ENCODE peak calls at places on chromosomes 7 and 10, in nine cellular contexts. C is lower leg skin, X is left ventricle myocardium inferior, G is mammary epithelial cell, Q is upper lobe of right lung, I is SJCRH30, N is GM12865, O is hepatocyte, A is spleen. E is an unnamed sample.

GRCh38 chr10:61465807-61466425 is 12.7 kb upstream of the TMEM26 start:
- DNase-seq in C (no peak), X (no peak), G (no peak), Q (no peak), I (peak), N (no peak), O (no peak), A (no peak), E (peak)

GRCh38 chr7:28933874-28934265 is 24.3 kb downstream of the TRIL start:
- DNase-seq in C (no peak), X (no peak), G (no peak), Q (no peak), I (no peak), N (no peak), O (no peak), A (no peak), E (no peak)

GRCh38 chr10:91682912-91683311 is 50.0 kb upstream of the PPP1R3C start:
- DNase-seq in C (no peak), X (no peak), G (no peak), Q (no peak), I (no peak), N (no peak), O (no peak), A (no peak), E (no peak)

GRCh38 chr7:138948403-138948802 is 32.8 kb downstream of the KIAA1549 start:
- DNase-seq in C (no peak), X (no peak), G (peak), Q (no peak), I (peak), N (peak), O (no peak), A (no peak), E (no peak)

GRCh38 chr7:29375641-29376562 is 181.3 kb downstream of the CHN2 start:
- DNase-seq in C (no peak), X (no peak), G (peak), Q (no peak), I (peak), N (no peak), O (peak), A (no peak), E (no peak)

GRCh38 chr7:23539494-23539907 is 7.7 kb upstream of the TRA2A start:
- DNase-seq in C (no peak), X (no peak), G (no peak), Q (no peak), I (no peak), N (peak), O (no peak), A (no peak), E (no peak)

GRCh38 chr7:44073664-44074348 is 8.4 kb upstream of the PGAM2 start:
- DNase-seq in C (peak), X (peak), G (peak), Q (peak), I (no peak), N (peak), O (no peak), A (peak), E (no peak)

GRCh38 chr10:69733791-69734261 is 67.9 kb upstream of the COL13A1 start:
- DNase-seq in C (no peak), X (no peak), G (peak), Q (no peak), I (no peak), N (no peak), O (no peak), A (no peak), E (no peak)

GRCh38 chr7:148882668-148883232 is 1.3 kb downstream of the EZH2 start:
- DNase-seq in C (no peak), X (no peak), G (peak), Q (no peak), I (peak), N (no peak), O (no peak), A (no peak), E (no peak)

GRCh38 chr10:44316187-44316921 is 68.5 kb downstream of the CXCL12 start:
- DNase-seq in C (no peak), X (no peak), G (no peak), Q (no peak), I (no peak), N (peak), O (no peak), A (no peak), E (no peak)

GRCh38 chr7:17058568-17058967 is 176.8 kb upstream of the AGR3 start:
- DNase-seq in C (no peak), X (no peak), G (peak), Q (no peak), I (no peak), N (no peak), O (no peak), A (no peak), E (no peak)

GRCh38 chr7:81162234-81162633 is 243.4 kb upstream of the SEMA3C start:
- DNase-seq in C (no peak), X (no peak), G (no peak), Q (no peak), I (no peak), N (no peak), O (no peak), A (no peak), E (no peak)

GRCh38 chr10:120600871-120601644 is 144.0 kb downstream of the PLPP4 start:
- DNase-seq in C (peak), X (no peak), G (peak), Q (no peak), I (peak), N (peak), O (peak), A (no peak), E (peak)

GRCh38 chr7:92178928-92179373 is at the start of gene LRRD1:
- DNase-seq in C (peak), X (peak), G (peak), Q (peak), I (no peak), N (peak), O (peak), A (peak), E (peak)

GRCh38 chr10:125162181-125162906 is 2.0 kb upstream of the CTBP2 start:
- DNase-seq in C (peak), X (no peak), G (no peak), Q (peak), I (peak), N (no peak), O (peak), A (no peak), E (no peak)

GRCh38 chr10:44280615-44281014 is 104.3 kb downstream of the CXCL12 start:
- DNase-seq in C (no peak), X (no peak), G (no peak), Q (no peak), I (no peak), N (no peak), O (no peak), A (no peak), E (no peak)

GRCh38 chr7:153381275-153382119 is 621.9 kb downstream of the ACTR3B start:
- DNase-seq in C (no peak), X (no peak), G (peak), Q (peak), I (peak), N (peak), O (peak), A (no peak), E (peak)

GRCh38 chr10:50436805-50437204 is 185.5 kb upstream of the ASAH2 start:
- DNase-seq in C (no peak), X (no peak), G (no peak), Q (no peak), I (no peak), N (no peak), O (no peak), A (no peak), E (no peak)

GRCh38 chr10:85936180-85936579 is 430.4 kb downstream of the GRID1 start:
- DNase-seq in C (no peak), X (no peak), G (no peak), Q (no peak), I (no peak), N (no peak), O (no peak), A (no peak), E (no peak)

GRCh38 chr10:130902929-130903328 is 408.6 kb downstream of the TCERG1L start:
- DNase-seq in C (peak), X (no peak), G (no peak), Q (no peak), I (no peak), N (no peak), O (no peak), A (no peak), E (no peak)

GRCh38 chr7:86942081-86942480 is 117.4 kb downstream of the ELAPOR2 start:
- DNase-seq in C (no peak), X (no peak), G (no peak), Q (no peak), I (no peak), N (no peak), O (no peak), A (no peak), E (no peak)

GRCh38 chr7:79091661-79092060 is 361.8 kb downstream of the MAGI2 start:
- DNase-seq in C (no peak), X (no peak), G (peak), Q (no peak), I (no peak), N (no peak), O (no peak), A (no peak), E (no peak)

GRCh38 chr10:85651507-85651902 is 715.1 kb downstream of the GRID1 start:
- DNase-seq in C (no peak), X (no peak), G (no peak), Q (no peak), I (no peak), N (no peak), O (peak), A (no peak), E (no peak)

GRCh38 chr7:128869944-128870285 is 7.3 kb downstream of the ATP6V1F start:
- DNase-seq in C (no peak), X (no peak), G (no peak), Q (no peak), I (no peak), N (no peak), O (no peak), A (no peak), E (no peak)

GRCh38 chr7:144835668-144836544 is at the start of gene TPK1:
- DNase-seq in C (peak), X (peak), G (peak), Q (peak), I (peak), N (peak), O (peak), A (peak), E (peak)

GRCh38 chr7:144835166-144835611 is 664 bp downstream of the TPK1 start:
- DNase-seq in C (peak), X (peak), G (peak), Q (no peak), I (peak), N (peak), O (peak), A (no peak), E (peak)

GRCh38 chr7:144830811-144831210 is 5.0 kb downstream of the TPK1 start:
- DNase-seq in C (no peak), X (no peak), G (no peak), Q (no peak), I (no peak), N (no peak), O (peak), A (no peak), E (no peak)

GRCh38 chr7:144834516-144835165 is 1.2 kb downstream of the TPK1 start:
- DNase-seq in C (no peak), X (no peak), G (no peak), Q (no peak), I (peak), N (peak), O (peak), A (no peak), E (no peak)

DNA sequence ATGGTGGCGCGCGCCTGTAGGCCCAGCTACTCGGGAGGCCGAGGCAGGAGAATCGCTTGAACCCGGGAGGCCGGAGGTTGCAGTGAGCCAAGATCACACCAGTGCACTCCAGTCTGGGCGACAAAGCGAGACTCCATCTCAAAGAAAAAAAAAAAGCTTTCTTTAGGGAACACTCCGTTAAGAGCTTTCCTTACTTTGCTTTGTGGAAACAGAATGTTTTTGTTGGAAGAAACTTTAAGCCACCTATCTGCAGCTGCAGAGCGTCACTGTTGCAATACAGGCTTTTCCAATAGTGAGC is 641 bp upstream of the TPK1 start:
- DNase-seq in C (no peak), X (no peak), G (no peak), Q (no peak), I (no peak), N (no peak), O (no peak), A (no peak), E (no peak)
- H3K4me3 ChIP-seq in C (no peak), X (peak), G (no peak), Q (peak), I (peak), N (no peak), O (peak), A (peak), E (peak)

GRCh38 chr10:31023558-31023957 is 8.1 kb downstream of the ZNF438 start:
- DNase-seq in C (no peak), X (no peak), G (no peak), Q (no peak), I (no peak), N (no peak), O (no peak), A (no peak), E (no peak)

GRCh38 chr10:31020128-31020527 is 11.5 kb downstream of the ZNF438 start:
- DNase-seq in C (no peak), X (no peak), G (no peak), Q (no peak), I (no peak), N (no peak), O (no peak), A (no peak), E (no peak)

GRCh38 chr10:31030216-31030615 is 1.4 kb downstream of the ZNF438 start:
- DNase-seq in C (no peak), X (no peak), G (no peak), Q (no peak), I (no peak), N (no peak), O (peak), A (no peak), E (no peak)

GRCh38 chr10:31028076-31028475 is 3.6 kb downstream of the ZNF438 start:
- DNase-seq in C (no peak), X (no peak), G (peak), Q (no peak), I (no peak), N (no peak), O (no peak), A (no peak), E (no peak)

GRCh38 chr10:31025142-31025541 is 6.5 kb downstream of the ZNF438 start:
- DNase-seq in C (no peak), X (no peak), G (no peak), Q (no peak), I (no peak), N (no peak), O (no peak), A (no peak), E (no peak)
- H3K4me3 ChIP-seq in C (no peak), X (no peak), G (no peak), Q (no peak), I (no peak), N (no peak), O (no peak), A (no peak), E (no peak)

DNA sequence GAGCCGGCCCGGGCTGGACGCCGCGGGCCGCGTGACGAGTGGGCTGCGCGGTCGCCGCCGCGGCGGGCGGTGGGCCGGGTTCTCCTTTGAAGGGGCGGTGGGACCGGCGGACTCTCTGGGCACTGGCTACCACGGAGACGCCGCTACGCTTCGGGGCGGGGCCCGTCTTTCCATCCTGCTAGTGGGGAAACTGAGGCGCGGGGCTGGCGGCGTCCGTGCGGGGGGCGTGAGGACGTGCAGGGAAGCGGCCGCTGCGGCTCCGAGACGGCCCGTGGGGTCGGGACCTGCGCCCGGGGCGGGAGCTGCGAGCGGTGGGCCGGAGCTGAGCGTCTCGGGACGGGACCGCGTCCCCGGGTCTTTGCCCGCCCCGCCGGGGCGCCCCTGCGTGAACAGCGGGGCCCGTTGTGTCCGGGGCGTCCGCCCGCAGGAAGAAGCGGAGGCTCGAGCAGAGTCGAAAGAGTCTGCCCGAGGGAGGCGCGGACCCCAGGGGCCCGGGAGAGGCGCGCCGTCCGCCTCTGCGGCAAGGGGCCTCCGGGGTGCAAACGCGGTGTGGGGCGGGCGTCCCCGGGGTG is 548 bp upstream of the BNIP3 start:
- DNase-seq in C (no peak), X (no peak), G (no peak), Q (no peak), I (no peak), N (no peak), O (no peak), A (no peak), E (no peak)
- H3K4me3 ChIP-seq in C (peak), X (peak), G (peak), Q (peak), I (peak), N (peak), O (peak), A (peak), E (peak)

DNA sequence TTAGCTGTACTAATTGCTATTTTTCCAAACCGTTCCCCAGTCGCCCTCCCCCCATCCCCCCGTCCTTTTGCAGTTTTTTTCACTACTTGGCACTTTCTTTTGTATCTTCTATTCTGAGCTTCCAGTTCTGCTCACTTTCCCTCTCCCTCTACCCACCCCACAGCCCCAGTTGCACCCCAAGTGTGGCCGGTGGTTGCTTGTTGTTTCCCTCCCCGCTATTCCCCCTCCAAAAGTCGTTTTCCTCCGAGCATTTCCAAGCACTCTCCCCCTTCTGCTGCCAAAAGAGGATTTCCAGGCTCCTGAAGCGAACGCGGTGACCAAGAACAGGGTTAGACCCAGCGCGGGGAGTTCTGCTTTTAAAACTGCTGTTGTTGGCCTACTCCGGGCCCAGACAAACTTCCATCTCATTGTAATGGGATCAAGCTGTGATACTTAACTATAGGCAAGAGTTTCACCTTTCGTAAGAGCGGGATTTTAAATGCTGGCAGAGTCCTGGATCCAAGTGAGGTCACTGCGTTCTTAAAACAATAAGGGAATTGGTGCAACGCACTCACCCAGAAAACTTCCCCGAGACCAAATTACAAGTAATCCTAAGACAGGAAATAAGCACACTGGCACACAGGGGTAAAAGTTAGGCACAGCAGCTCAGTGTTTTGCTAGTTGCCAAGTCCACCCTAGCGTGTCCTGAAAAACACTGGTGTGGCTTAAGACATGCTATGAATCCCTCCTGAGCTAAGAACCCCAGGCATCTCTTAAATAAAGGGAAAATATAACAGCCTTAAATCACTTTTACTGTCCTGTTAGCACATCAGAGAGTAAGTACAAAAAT is 1.5 kb upstream of the RGS10 start:
- DNase-seq in C (no peak), X (no peak), G (no peak), Q (no peak), I (no peak), N (no peak), O (no peak), A (no peak), E (peak)
- H3K4me3 ChIP-seq in C (no peak), X (peak), G (no peak), Q (peak), I (no peak), N (peak), O (no peak), A (peak), E (peak)

GRCh38 chr7:101173752-101174244 is 6.3 kb downstream of the NAT16 start:
- DNase-seq in C (no peak), X (no peak), G (no peak), Q (no peak), I (peak), N (peak), O (no peak), A (no peak), E (no peak)
- H3K4me3 ChIP-seq in C (no peak), X (peak), G (no peak), Q (no peak), I (no peak), N (no peak), O (no peak), A (peak), E (no peak)

GRCh38 chr7:974820-975681 is at the start of gene COX19:
- DNase-seq in C (peak), X (peak), G (peak), Q (peak), I (peak), N (peak), O (peak), A (peak), E (peak)

GRCh38 chr7:973312-973711 is 2.0 kb downstream of the COX19 start:
- DNase-seq in C (no peak), X (no peak), G (no peak), Q (no peak), I (no peak), N (no peak), O (no peak), A (no peak), E (no peak)

GRCh38 chr7:972670-973309 is 2.6 kb downstream of the COX19 start:
- DNase-seq in C (no peak), X (no peak), G (no peak), Q (no peak), I (no peak), N (no peak), O (no peak), A (no peak), E (no peak)

GRCh38 chr7:975702-976473 is 539 bp upstream of the COX19 start:
- DNase-seq in C (no peak), X (no peak), G (no peak), Q (peak), I (no peak), N (no peak), O (no peak), A (no peak), E (no peak)

GRCh38 chr7:974172-974571 is 1.2 kb downstream of the COX19 start:
- DNase-seq in C (no peak), X (no peak), G (peak), Q (no peak), I (no peak), N (no peak), O (no peak), A (no peak), E (no peak)
- H3K4me3 ChIP-seq in C (no peak), X (peak), G (peak), Q (peak), I (peak), N (peak), O (peak), A (peak), E (peak)

GRCh38 chr10:104591451-104591850 is 49.6 kb upstream of the SORCS3 start:
- DNase-seq in C (no peak), X (no peak), G (no peak), Q (no peak), I (no peak), N (no peak), O (no peak), A (no peak), E (no peak)
- H3K4me3 ChIP-seq in C (no peak), X (no peak), G (no peak), Q (no peak), I (no peak), N (no peak), O (no peak), A (no peak), E (no peak)

E was measured in WERI-Rb-1.